ENCODE peak calls at places on chromosomes 7 and 10, in four cellular contexts. U, C, P and Q are unnamed samples.

GRCh38 chr10:50917486-50917885 is 32.1 kb upstream of the A1CF start:
- DNase-seq in C (peak), U (peak), P (no peak), Q (no peak)

GRCh38 chr10:23095966-23096813 is 811 bp downstream of the MSRB2 start:
- DNase-seq in C (peak), P (no peak), U (peak), Q (no peak)

GRCh38 chr10:119871881-119872609 is 598 bp downstream of the MCMBP start:
- DNase-seq in P (peak), U (peak), C (no peak), Q (no peak)

GRCh38 chr7:85324145-85324799 is 137.4 kb upstream of the SEMA3D start:
- DNase-seq in P (no peak), C (no peak), U (no peak), Q (no peak)

GRCh38 chr10:34627331-34627730 is 187.8 kb downstream of the PARD3 start:
- DNase-seq in U (no peak), C (no peak), P (no peak), Q (no peak)

GRCh38 chr10:99551158-99551557 is 18.4 kb downstream of the NKX2-3 start:
- DNase-seq in C (peak), P (no peak), U (peak), Q (no peak)

GRCh38 chr10:65231148-65231547 is 1694.7 kb upstream of the LRRTM3 start:
- DNase-seq in P (no peak), U (no peak), C (no peak), Q (no peak)

GRCh38 chr10:123229927-123230630 is 75.9 kb downstream of the BUB3 start:
- DNase-seq in U (peak), C (no peak), P (no peak), Q (no peak)

GRCh38 chr10:91298224-91298862 is 77.9 kb downstream of the PCGF5 start:
- DNase-seq in U (peak), C (peak), P (peak), Q (no peak)

GRCh38 chr7:11009631-11010030 is 36.0 kb downstream of the PHF14 start:
- DNase-seq in U (no peak), P (no peak), C (no peak), Q (no peak)

GRCh38 chr10:119750391-119751230 is 24.8 kb downstream of the INPP5F start:
- DNase-seq in C (peak), U (peak), P (no peak), Q (no peak)

GRCh38 chr10:50503661-50504320 is 120.0 kb downstream of the SGMS1 start:
- DNase-seq in U (peak), C (no peak), P (no peak), Q (no peak)

GRCh38 chr7:2643386-2644229 is 11.8 kb downstream of the TTYH3 start:
- DNase-seq in P (no peak), U (no peak), C (no peak), Q (no peak)

GRCh38 chr10:86944471-86944870 is 12.9 kb downstream of the MMRN2 start:
- DNase-seq in P (no peak), C (no peak), U (peak), Q (no peak)

GRCh38 chr10:132058793-132059759 is 6.7 kb upstream of the JAKMIP3 start:
- DNase-seq in C (no peak), P (no peak), U (no peak), Q (no peak)

GRCh38 chr7:110650313-110650712 is 440.6 kb upstream of the LRRN3 start:
- DNase-seq in C (no peak), U (no peak), P (no peak), Q (no peak)

GRCh38 chr7:121113288-121113687 is 124.8 kb downstream of the CPED1 start:
- DNase-seq in C (peak), P (no peak), U (peak), Q (no peak)

GRCh38 chr10:86734209-86734988 is 22.0 kb upstream of the BMPR1A start:
- DNase-seq in C (no peak), P (no peak), U (no peak), Q (peak)

GRCh38 chr10:134205-134742 is 981 bp upstream of the ZMYND11 start:
- DNase-seq in U (peak), C (no peak), P (no peak), Q (no peak)